ENCODE peak calls at places on chromosomes 1 and 21, in eight cellular contexts. N, S, J, Z, U, X, C and R are unnamed samples.

GRCh38 chr1:226373376-226373775 is 34.5 kb downstream of the PARP1 start:
- DNase-seq in N (no peak), S (no peak), J (no peak), Z (no peak), U (no peak), X (no peak), C (no peak), R (no peak)

GRCh38 chr1:182685186-182685585 is 799 bp upstream of the RGS8 start:
- DNase-seq in N (no peak), S (no peak), J (no peak), Z (no peak), U (peak; percentile 23), X (no peak), C (no peak), R (no peak)

GRCh38 chr21:33975548-33976081 is 60.0 kb upstream of the ATP5PO start:
- DNase-seq in N (peak; percentile 74), S (no peak), J (no peak), Z (no peak), U (peak; percentile 24), X (peak; percentile 79), C (no peak), R (peak; percentile 69)

GRCh38 chr1:201471772-201472171 is 2.8 kb upstream of the PHLDA3 start:
- DNase-seq in N (peak; percentile 93), S (no peak), J (no peak), Z (no peak), U (no peak), X (peak; percentile 95), C (no peak), R (no peak)

GRCh38 chr1:43936470-43937151 is 3.0 kb downstream of the ARTN start:
- DNase-seq in N (peak; percentile 69), S (no peak), J (peak; percentile 80), Z (no peak), U (peak; percentile 72), X (peak; percentile 32), C (peak; percentile 85), R (no peak)

GRCh38 chr21:44875341-44875740 is 1.9 kb upstream of the PTTG1IP start:
- DNase-seq in N (peak; percentile 64), S (no peak), J (no peak), Z (peak; percentile 66), U (no peak), X (peak; percentile 51), C (no peak), R (peak; percentile 34)

GRCh38 chr1:156226782-156227181 is 14.0 kb downstream of the PMF1 start:
- DNase-seq in N (no peak), S (no peak), J (no peak), Z (no peak), U (no peak), X (no peak), C (no peak), R (no peak)

GRCh38 chr1:99682291-99682751 is 36.4 kb downstream of the PALMD start:
- DNase-seq in N (peak; percentile 78), S (no peak), J (no peak), Z (no peak), U (no peak), X (no peak), C (no peak), R (no peak)

GRCh38 chr21:45954271-45954670 is 27.3 kb upstream of the COL6A1 start:
- DNase-seq in N (peak; percentile 88), S (no peak), J (no peak), Z (no peak), U (peak; percentile 48), X (no peak), C (peak; percentile 40), R (no peak)

GRCh38 chr1:232430467-232430866 is 199.5 kb downstream of the SIPA1L2 start:
- DNase-seq in N (no peak), S (no peak), J (no peak), Z (no peak), U (no peak), X (no peak), C (no peak), R (no peak)

GRCh38 chr1:32357619-32358018 is 4.7 kb downstream of the FAM229A start:
- DNase-seq in N (no peak), S (no peak), J (no peak), Z (no peak), U (no peak), X (no peak), C (no peak), R (no peak)

GRCh38 chr1:118335372-118335771 is 150.3 kb upstream of the SPAG17 start:
- DNase-seq in N (peak; percentile 75), S (no peak), J (no peak), Z (peak; percentile 53), U (no peak), X (no peak), C (no peak), R (peak; percentile 52)

GRCh38 chr1:145927916-145928647 is 798 bp upstream of the RBM8A start:
- DNase-seq in N (no peak), S (no peak), J (no peak), Z (no peak), U (no peak), X (no peak), C (no peak), R (peak; percentile 38)

GRCh38 chr1:173052681-173053196 is 2.0 kb upstream of the TNFSF18 start:
- DNase-seq in N (no peak), S (peak; percentile 49), J (no peak), Z (no peak), U (no peak), X (peak; percentile 100), C (no peak), R (no peak)

GRCh38 chr1:56578664-56578962 is 750 bp downstream of the PLPP3 start:
- DNase-seq in N (no peak), S (no peak), J (no peak), Z (no peak), U (peak; percentile 51), X (no peak), C (no peak), R (no peak)

GRCh38 chr1:79874289-79874688 is 867.8 kb upstream of the ADGRL4 start:
- DNase-seq in N (no peak), S (no peak), J (no peak), Z (no peak), U (no peak), X (no peak), C (no peak), R (no peak)

GRCh38 chr1:42960693-42961559 is 2.3 kb upstream of the SLC2A1 start:
- DNase-seq in N (no peak), S (no peak), J (peak; percentile 45), Z (no peak), U (no peak), X (no peak), C (no peak), R (peak; percentile 64)

GRCh38 chr1:62676606-62677356 is 11.4 kb downstream of the DOCK7 start:
- DNase-seq in N (peak; percentile 78), S (no peak), J (no peak), Z (no peak), U (no peak), X (peak; percentile 25), C (peak; percentile 47), R (no peak)
- H3K79me2 ChIP-seq in N (peaks cover 94% of the 10 kb centered on the region), S (peaks cover 66% of the 10 kb centered on the region), J (peaks cover 90% of the 10 kb centered on the region), Z (peaks cover 3% of the 10 kb centered on the region), U (peaks cover 84% of the 10 kb centered on the region), X (peaks cover 74% of the 10 kb centered on the region), C (peaks cover 72% of the 10 kb centered on the region), R (no peaks in the 10 kb centered on the region)

GRCh38 chr1:224333939-224334701 is 4.1 kb upstream of the NVL start:
- DNase-seq in N (peak; percentile 45), S (no peak), J (no peak), Z (no peak), U (no peak), X (peak; percentile 52), C (no peak), R (no peak)
- TF ChIP-seq EZH2phosphoT487 in N (no peak), S (no peak), J (no peak), Z (no peak), U (no peak), X (no peak), C (no peak), R (no peak)

DNA sequence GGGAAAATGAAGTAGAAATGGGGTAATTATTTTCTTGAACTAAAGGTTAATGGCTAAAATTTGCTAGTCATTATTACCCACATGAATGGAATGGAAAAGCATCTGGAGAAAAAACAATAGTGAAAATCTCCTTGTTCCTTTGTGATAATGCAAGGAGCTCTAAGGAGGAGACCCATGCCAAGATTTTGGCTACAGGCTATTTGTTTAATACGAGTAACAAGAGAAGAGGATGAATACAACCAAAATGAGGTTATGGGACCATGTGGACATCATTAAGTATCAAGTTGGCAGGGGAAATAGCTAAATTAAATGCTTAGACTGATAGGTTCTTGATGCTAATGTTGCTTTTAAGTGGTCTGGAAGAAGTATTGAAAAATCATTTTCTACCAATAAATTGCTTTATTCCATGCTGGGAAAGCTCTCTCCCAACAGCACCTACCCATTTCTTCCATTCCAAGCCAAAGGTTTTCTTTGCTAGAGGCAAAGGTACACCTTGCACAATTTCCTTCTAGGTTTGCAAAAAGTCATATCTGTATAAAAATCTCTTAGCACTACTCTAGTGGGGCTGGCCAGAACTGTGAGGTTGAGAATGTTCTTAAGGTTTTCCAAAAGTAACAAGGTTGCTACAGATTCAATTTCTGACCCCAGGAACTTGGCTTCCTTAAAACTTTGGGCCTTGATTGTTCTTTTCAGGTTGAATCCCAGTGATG is 100.2 kb downstream of the SMYD2 start:
- DNase-seq in N (no peak), S (no peak), J (no peak), Z (no peak), U (no peak), X (peak; percentile 41), C (no peak), R (no peak)
- H3K79me2 ChIP-seq in N (peaks cover 70% of the 10 kb centered on the region), S (no peaks in the 10 kb centered on the region), J (no peaks in the 10 kb centered on the region), Z (no peaks in the 10 kb centered on the region), U (no peaks in the 10 kb centered on the region), X (no peaks in the 10 kb centered on the region), C (no peaks in the 10 kb centered on the region), R (no peaks in the 10 kb centered on the region)

GRCh38 chr1:85465099-85465790 is at the start of gene DDAH1:
- DNase-seq in N (peak; percentile 89), S (peak; percentile 23), J (peak; percentile 86), Z (peak; percentile 70), U (peak; percentile 87), X (peak; percentile 75), C (peak; percentile 79), R (no peak)

GRCh38 chr1:85463666-85464496 is 1.1 kb downstream of the DDAH1 start:
- DNase-seq in N (peak; percentile 66), S (no peak), J (peak; percentile 32), Z (no peak), U (no peak), X (no peak), C (peak; percentile 31), R (no peak)

GRCh38 chr1:85462931-85463665 is 1.9 kb downstream of the DDAH1 start:
- DNase-seq in N (peak; percentile 38), S (no peak), J (no peak), Z (no peak), U (no peak), X (peak; percentile 20), C (no peak), R (no peak)

GRCh38 chr1:85465791-85466134 is 804 bp upstream of the DDAH1 start:
- DNase-seq in N (peak; percentile 61), S (no peak), J (no peak), Z (no peak), U (no peak), X (no peak), C (no peak), R (no peak)

DNA sequence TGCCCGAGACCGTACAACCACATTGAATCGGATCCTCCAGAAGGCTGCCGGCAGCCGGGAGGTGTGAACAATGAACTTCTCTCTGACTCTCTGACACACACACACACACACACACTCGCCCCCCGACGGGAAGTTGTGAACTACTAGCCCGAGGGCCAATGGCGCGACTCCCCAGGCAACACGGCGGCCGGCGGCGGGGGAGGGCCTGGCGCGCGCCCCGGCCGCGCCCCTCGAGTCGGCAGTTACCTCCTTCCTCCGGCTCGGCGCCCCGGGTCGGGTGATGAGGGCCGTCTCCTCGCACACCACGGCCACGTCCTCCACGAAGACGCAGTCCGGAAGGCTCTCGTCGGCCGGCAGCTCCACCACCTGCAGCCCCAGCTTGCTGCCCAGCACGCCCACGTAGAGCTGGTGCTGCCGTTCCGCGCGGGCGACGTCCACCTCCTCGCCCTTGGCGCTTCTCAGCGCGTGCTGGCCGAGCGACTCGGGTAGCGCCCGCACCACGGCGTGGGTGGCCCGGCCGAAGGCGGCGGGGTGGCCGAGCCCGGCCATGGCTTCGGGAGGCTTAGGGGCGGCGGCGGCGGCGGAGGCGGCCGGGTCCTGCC is 361 bp downstream of the DDAH1 start:
- DNase-seq in N (peak; percentile 90), S (peak; percentile 15), J (peak; percentile 70), Z (peak; percentile 65), U (peak; percentile 77), X (peak; percentile 73), C (peak; percentile 83), R (no peak)
- TF ChIP-seq EZH2phosphoT487 in N (no peak), S (no peak), J (peak; percentile 14), Z (no peak), U (no peak), X (peak; percentile 80), C (no peak), R (no peak)